ENCODE peak calls at places on chromosomes 12 and 14, in ten cellular contexts. One of them, this sample, is unnamed.

GRCh38 chr12:21372602-21373001 is at the start of gene IAPP:
- DNase-seq in T-helper 17 cell: no peak
- DNase-seq in LoVo: no peak
- DNase-seq in sciatic nerve: no peak
- DNase-seq in RCC 7860: no peak
- DNase-seq in activated naive CD8-positive, alpha-beta T cell treated with anti-CD3 and anti-CD28 coated beads for 36 hours: no peak
- DNase-seq in NCI-H2081: no peak
- DNase-seq in hypothalamus: no peak
- DNase-seq in pancreas: no peak
- DNase-seq in cardiac muscle cell: no peak
- DNase-seq in this sample: no peak

GRCh38 chr12:74454109-74454508 is 83.5 kb upstream of the ATXN7L3B start:
- DNase-seq in NCI-H2081: no peak
- DNase-seq in T-helper 17 cell: no peak
- DNase-seq in sciatic nerve: no peak
- DNase-seq in hypothalamus: no peak
- DNase-seq in RCC 7860: no peak
- DNase-seq in cardiac muscle cell: no peak
- DNase-seq in pancreas: no peak
- DNase-seq in activated naive CD8-positive, alpha-beta T cell treated with anti-CD3 and anti-CD28 coated beads for 36 hours: no peak
- DNase-seq in LoVo: no peak
- DNase-seq in this sample: no peak

GRCh38 chr14:73368621-73369020 is 89.7 kb downstream of the NUMB start:
- DNase-seq in LoVo: no peak
- DNase-seq in cardiac muscle cell: no peak
- DNase-seq in NCI-H2081: no peak
- DNase-seq in pancreas: no peak
- DNase-seq in sciatic nerve: no peak
- DNase-seq in hypothalamus: no peak
- DNase-seq in activated naive CD8-positive, alpha-beta T cell treated with anti-CD3 and anti-CD28 coated beads for 36 hours: no peak
- DNase-seq in RCC 7860: no peak
- DNase-seq in T-helper 17 cell: no peak
- DNase-seq in this sample: no peak

GRCh38 chr12:87253157-87253556 is 776.0 kb downstream of the C12orf50 start:
- DNase-seq in cardiac muscle cell: no peak
- DNase-seq in sciatic nerve: no peak
- DNase-seq in hypothalamus: no peak
- DNase-seq in pancreas: no peak
- DNase-seq in RCC 7860: no peak
- DNase-seq in NCI-H2081: no peak
- DNase-seq in LoVo: peak; percentile 23
- DNase-seq in activated naive CD8-positive, alpha-beta T cell treated with anti-CD3 and anti-CD28 coated beads for 36 hours: no peak
- DNase-seq in T-helper 17 cell: no peak
- DNase-seq in this sample: no peak

GRCh38 chr12:94286580-94287244 is 138.3 kb downstream of the PLXNC1 start:
- DNase-seq in RCC 7860: no peak
- DNase-seq in NCI-H2081: peak; percentile 96
- DNase-seq in activated naive CD8-positive, alpha-beta T cell treated with anti-CD3 and anti-CD28 coated beads for 36 hours: no peak
- DNase-seq in cardiac muscle cell: no peak
- DNase-seq in T-helper 17 cell: no peak
- DNase-seq in LoVo: no peak
- DNase-seq in pancreas: no peak
- DNase-seq in sciatic nerve: no peak
- DNase-seq in hypothalamus: no peak
- DNase-seq in this sample: no peak

GRCh38 chr12:93152617-93153016 is 223.5 kb upstream of the EEA1 start:
- DNase-seq in pancreas: no peak
- DNase-seq in hypothalamus: no peak
- DNase-seq in LoVo: no peak
- DNase-seq in NCI-H2081: no peak
- DNase-seq in sciatic nerve: no peak
- DNase-seq in cardiac muscle cell: no peak
- DNase-seq in activated naive CD8-positive, alpha-beta T cell treated with anti-CD3 and anti-CD28 coated beads for 36 hours: no peak
- DNase-seq in RCC 7860: no peak
- DNase-seq in T-helper 17 cell: no peak
- DNase-seq in this sample: no peak

GRCh38 chr12:12159988-12160387 is 89.2 kb downstream of the BCL2L14 start:
- DNase-seq in RCC 7860: no peak
- DNase-seq in LoVo: no peak
- DNase-seq in hypothalamus: no peak
- DNase-seq in T-helper 17 cell: no peak
- DNase-seq in pancreas: no peak
- DNase-seq in activated naive CD8-positive, alpha-beta T cell treated with anti-CD3 and anti-CD28 coated beads for 36 hours: no peak
- DNase-seq in NCI-H2081: no peak
- DNase-seq in sciatic nerve: no peak
- DNase-seq in cardiac muscle cell: no peak
- DNase-seq in this sample: no peak

GRCh38 chr12:47773062-47773857 is at the start of gene SLC48A1:
- DNase-seq in NCI-H2081: peak; percentile 77
- DNase-seq in pancreas: peak; percentile 76
- DNase-seq in LoVo: peak; percentile 87
- DNase-seq in T-helper 17 cell: peak; percentile 71
- DNase-seq in hypothalamus: peak; percentile 76
- DNase-seq in cardiac muscle cell: peak; percentile 89
- DNase-seq in sciatic nerve: peak; percentile 84
- DNase-seq in activated naive CD8-positive, alpha-beta T cell treated with anti-CD3 and anti-CD28 coated beads for 36 hours: peak; percentile 79
- DNase-seq in RCC 7860: no peak
- DNase-seq in this sample: peak; percentile 73

GRCh38 chr12:99847936-99848335 is 136.8 kb downstream of the ANKS1B start:
- DNase-seq in cardiac muscle cell: no peak
- DNase-seq in RCC 7860: no peak
- DNase-seq in LoVo: no peak
- DNase-seq in hypothalamus: no peak
- DNase-seq in T-helper 17 cell: no peak
- DNase-seq in NCI-H2081: no peak
- DNase-seq in pancreas: no peak
- DNase-seq in sciatic nerve: no peak
- DNase-seq in activated naive CD8-positive, alpha-beta T cell treated with anti-CD3 and anti-CD28 coated beads for 36 hours: no peak
- DNase-seq in this sample: no peak

GRCh38 chr12:57717131-57717530 is 21.4 kb downstream of the AGAP2 start:
- DNase-seq in pancreas: no peak
- DNase-seq in NCI-H2081: no peak
- DNase-seq in activated naive CD8-positive, alpha-beta T cell treated with anti-CD3 and anti-CD28 coated beads for 36 hours: no peak
- DNase-seq in RCC 7860: no peak
- DNase-seq in sciatic nerve: no peak
- DNase-seq in cardiac muscle cell: no peak
- DNase-seq in hypothalamus: no peak
- DNase-seq in T-helper 17 cell: no peak
- DNase-seq in LoVo: no peak
- DNase-seq in this sample: no peak

GRCh38 chr14:94177806-94178205 is 3.7 kb downstream of the PPP4R4 start:
- DNase-seq in activated naive CD8-positive, alpha-beta T cell treated with anti-CD3 and anti-CD28 coated beads for 36 hours: no peak
- DNase-seq in hypothalamus: no peak
- DNase-seq in pancreas: no peak
- DNase-seq in sciatic nerve: no peak
- DNase-seq in T-helper 17 cell: no peak
- DNase-seq in NCI-H2081: no peak
- DNase-seq in cardiac muscle cell: no peak
- DNase-seq in RCC 7860: no peak
- DNase-seq in LoVo: no peak
- DNase-seq in this sample: no peak

GRCh38 chr14:72892879-72893635 is 844 bp downstream of the DPF3 start:
- DNase-seq in activated naive CD8-positive, alpha-beta T cell treated with anti-CD3 and anti-CD28 coated beads for 36 hours: peak; percentile 45
- DNase-seq in LoVo: no peak
- DNase-seq in pancreas: no peak
- DNase-seq in NCI-H2081: no peak
- DNase-seq in T-helper 17 cell: peak; percentile 16
- DNase-seq in RCC 7860: no peak
- DNase-seq in sciatic nerve: peak; percentile 61
- DNase-seq in hypothalamus: peak; percentile 43
- DNase-seq in cardiac muscle cell: peak; percentile 46
- DNase-seq in this sample: peak; percentile 49

GRCh38 chr14:97456958-97457357 is 659.8 kb downstream of the VRK1 start:
- DNase-seq in RCC 7860: no peak
- DNase-seq in pancreas: no peak
- DNase-seq in activated naive CD8-positive, alpha-beta T cell treated with anti-CD3 and anti-CD28 coated beads for 36 hours: peak; percentile 73
- DNase-seq in sciatic nerve: no peak
- DNase-seq in cardiac muscle cell: no peak
- DNase-seq in LoVo: no peak
- DNase-seq in NCI-H2081: no peak
- DNase-seq in T-helper 17 cell: no peak
- DNase-seq in hypothalamus: peak; percentile 29
- DNase-seq in this sample: peak; percentile 74

GRCh38 chr14:48914921-48915320 is 671.3 kb downstream of the RPS29 start:
- DNase-seq in hypothalamus: no peak
- DNase-seq in RCC 7860: peak; percentile 38
- DNase-seq in T-helper 17 cell: no peak
- DNase-seq in activated naive CD8-positive, alpha-beta T cell treated with anti-CD3 and anti-CD28 coated beads for 36 hours: no peak
- DNase-seq in NCI-H2081: no peak
- DNase-seq in pancreas: no peak
- DNase-seq in cardiac muscle cell: no peak
- DNase-seq in sciatic nerve: no peak
- DNase-seq in LoVo: no peak
- DNase-seq in this sample: no peak

GRCh38 chr14:53306267-53306721 is 153.2 kb upstream of the DDHD1 start:
- DNase-seq in LoVo: peak; percentile 53
- DNase-seq in sciatic nerve: peak; percentile 76
- DNase-seq in hypothalamus: peak; percentile 60
- DNase-seq in pancreas: peak; percentile 26
- DNase-seq in T-helper 17 cell: no peak
- DNase-seq in NCI-H2081: peak; percentile 50
- DNase-seq in activated naive CD8-positive, alpha-beta T cell treated with anti-CD3 and anti-CD28 coated beads for 36 hours: peak; percentile 23
- DNase-seq in RCC 7860: no peak
- DNase-seq in cardiac muscle cell: peak; percentile 59
- DNase-seq in this sample: peak; percentile 43

GRCh38 chr12:120818416-120818815 is 85.7 kb downstream of the SPPL3 start:
- DNase-seq in activated naive CD8-positive, alpha-beta T cell treated with anti-CD3 and anti-CD28 coated beads for 36 hours: no peak
- DNase-seq in LoVo: no peak
- DNase-seq in sciatic nerve: no peak
- DNase-seq in NCI-H2081: no peak
- DNase-seq in T-helper 17 cell: no peak
- DNase-seq in hypothalamus: no peak
- DNase-seq in RCC 7860: no peak
- DNase-seq in pancreas: no peak
- DNase-seq in cardiac muscle cell: no peak
- DNase-seq in this sample: no peak

GRCh38 chr12:43063642-43064041 is 474.1 kb upstream of the PRICKLE1 start:
- DNase-seq in NCI-H2081: no peak
- DNase-seq in hypothalamus: no peak
- DNase-seq in T-helper 17 cell: no peak
- DNase-seq in LoVo: no peak
- DNase-seq in activated naive CD8-positive, alpha-beta T cell treated with anti-CD3 and anti-CD28 coated beads for 36 hours: no peak
- DNase-seq in cardiac muscle cell: no peak
- DNase-seq in sciatic nerve: no peak
- DNase-seq in RCC 7860: no peak
- DNase-seq in pancreas: no peak
- DNase-seq in this sample: no peak

GRCh38 chr14:50303744-50304471 is 8.1 kb downstream of the L2HGDH start:
- DNase-seq in pancreas: peak; percentile 35
- DNase-seq in activated naive CD8-positive, alpha-beta T cell treated with anti-CD3 and anti-CD28 coated beads for 36 hours: no peak
- DNase-seq in LoVo: no peak
- DNase-seq in T-helper 17 cell: no peak
- DNase-seq in sciatic nerve: no peak
- DNase-seq in hypothalamus: no peak
- DNase-seq in RCC 7860: peak; percentile 80
- DNase-seq in cardiac muscle cell: no peak
- DNase-seq in NCI-H2081: no peak
- DNase-seq in this sample: no peak

GRCh38 chr12:57477710-57478681 is 1.7 kb downstream of the ARHGAP9 start:
- DNase-seq in activated naive CD8-positive, alpha-beta T cell treated with anti-CD3 and anti-CD28 coated beads for 36 hours: peak; percentile 54
- DNase-seq in hypothalamus: peak; percentile 13
- DNase-seq in T-helper 17 cell: peak; percentile 65
- DNase-seq in NCI-H2081: no peak
- DNase-seq in RCC 7860: no peak
- DNase-seq in pancreas: no peak
- DNase-seq in sciatic nerve: no peak
- DNase-seq in cardiac muscle cell: no peak
- DNase-seq in LoVo: no peak
- DNase-seq in this sample: peak; percentile 72

GRCh38 chr14:103746706-103747105 is 31.1 kb downstream of the ZFYVE21 start:
- DNase-seq in LoVo: no peak
- DNase-seq in T-helper 17 cell: no peak
- DNase-seq in sciatic nerve: no peak
- DNase-seq in hypothalamus: peak; percentile 69
- DNase-seq in cardiac muscle cell: no peak
- DNase-seq in activated naive CD8-positive, alpha-beta T cell treated with anti-CD3 and anti-CD28 coated beads for 36 hours: no peak
- DNase-seq in RCC 7860: peak; percentile 78
- DNase-seq in pancreas: no peak
- DNase-seq in NCI-H2081: no peak
- DNase-seq in this sample: no peak

GRCh38 chr12:27555928-27556778 is 32.1 kb downstream of the PPFIBP1 start:
- DNase-seq in pancreas: no peak
- DNase-seq in sciatic nerve: no peak
- DNase-seq in cardiac muscle cell: no peak
- DNase-seq in hypothalamus: no peak
- DNase-seq in LoVo: no peak
- DNase-seq in NCI-H2081: no peak
- DNase-seq in RCC 7860: no peak
- DNase-seq in activated naive CD8-positive, alpha-beta T cell treated with anti-CD3 and anti-CD28 coated beads for 36 hours: no peak
- DNase-seq in T-helper 17 cell: no peak
- DNase-seq in this sample: no peak

GRCh38 chr12:123928274-123928865 is 44.3 kb downstream of the CCDC92 start:
- DNase-seq in pancreas: no peak
- DNase-seq in hypothalamus: no peak
- DNase-seq in T-helper 17 cell: no peak
- DNase-seq in RCC 7860: no peak
- DNase-seq in sciatic nerve: no peak
- DNase-seq in activated naive CD8-positive, alpha-beta T cell treated with anti-CD3 and anti-CD28 coated beads for 36 hours: no peak
- DNase-seq in LoVo: no peak
- DNase-seq in NCI-H2081: no peak
- DNase-seq in cardiac muscle cell: no peak
- DNase-seq in this sample: no peak

GRCh38 chr14:52455291-52456088 is 96.8 kb downstream of the TXNDC16 start:
- DNase-seq in cardiac muscle cell: no peak
- DNase-seq in hypothalamus: no peak
- DNase-seq in LoVo: no peak
- DNase-seq in activated naive CD8-positive, alpha-beta T cell treated with anti-CD3 and anti-CD28 coated beads for 36 hours: no peak
- DNase-seq in RCC 7860: peak; percentile 73
- DNase-seq in sciatic nerve: no peak
- DNase-seq in T-helper 17 cell: no peak
- DNase-seq in NCI-H2081: no peak
- DNase-seq in pancreas: no peak
- DNase-seq in this sample: no peak

GRCh38 chr12:109719123-109720022 is 5.7 kb downstream of the FAM222A start:
- DNase-seq in sciatic nerve: no peak
- DNase-seq in T-helper 17 cell: no peak
- DNase-seq in hypothalamus: peak; percentile 26
- DNase-seq in pancreas: no peak
- DNase-seq in NCI-H2081: peak; percentile 40
- DNase-seq in RCC 7860: no peak
- DNase-seq in cardiac muscle cell: no peak
- DNase-seq in activated naive CD8-positive, alpha-beta T cell treated with anti-CD3 and anti-CD28 coated beads for 36 hours: no peak
- DNase-seq in LoVo: no peak
- DNase-seq in this sample: no peak

GRCh38 chr14:51478241-51478640 is 173.5 kb upstream of the FRMD6 start:
- DNase-seq in sciatic nerve: no peak
- DNase-seq in activated naive CD8-positive, alpha-beta T cell treated with anti-CD3 and anti-CD28 coated beads for 36 hours: no peak
- DNase-seq in hypothalamus: no peak
- DNase-seq in LoVo: no peak
- DNase-seq in pancreas: no peak
- DNase-seq in cardiac muscle cell: no peak
- DNase-seq in RCC 7860: no peak
- DNase-seq in T-helper 17 cell: no peak
- DNase-seq in NCI-H2081: no peak
- DNase-seq in this sample: no peak

GRCh38 chr12:14723763-14724162 is 27.4 kb upstream of the GUCY2C start:
- DNase-seq in activated naive CD8-positive, alpha-beta T cell treated with anti-CD3 and anti-CD28 coated beads for 36 hours: peak; percentile 33
- DNase-seq in sciatic nerve: no peak
- DNase-seq in hypothalamus: peak; percentile 5
- DNase-seq in RCC 7860: peak; percentile 23
- DNase-seq in cardiac muscle cell: peak; percentile 27
- DNase-seq in pancreas: peak; percentile 35
- DNase-seq in LoVo: peak; percentile 37
- DNase-seq in NCI-H2081: peak; percentile 62
- DNase-seq in T-helper 17 cell: peak; percentile 17
- DNase-seq in this sample: peak; percentile 68

GRCh38 chr12:9729082-9729481 is 3.8 kb downstream of the CLECL1 start:
- DNase-seq in NCI-H2081: no peak
- DNase-seq in pancreas: no peak
- DNase-seq in sciatic nerve: no peak
- DNase-seq in hypothalamus: no peak
- DNase-seq in LoVo: no peak
- DNase-seq in RCC 7860: no peak
- DNase-seq in T-helper 17 cell: no peak
- DNase-seq in cardiac muscle cell: no peak
- DNase-seq in activated naive CD8-positive, alpha-beta T cell treated with anti-CD3 and anti-CD28 coated beads for 36 hours: no peak
- DNase-seq in this sample: no peak

GRCh38 chr12:106254724-106255123 is 6.9 kb upstream of the CKAP4 start:
- DNase-seq in LoVo: no peak
- DNase-seq in cardiac muscle cell: peak; percentile 42
- DNase-seq in T-helper 17 cell: no peak
- DNase-seq in NCI-H2081: no peak
- DNase-seq in hypothalamus: no peak
- DNase-seq in RCC 7860: no peak
- DNase-seq in sciatic nerve: no peak
- DNase-seq in pancreas: no peak
- DNase-seq in activated naive CD8-positive, alpha-beta T cell treated with anti-CD3 and anti-CD28 coated beads for 36 hours: no peak
- DNase-seq in this sample: no peak